ENCODE peak calls at places on chromosomes 2 and 18, in six cellular contexts. C, V, O, R, Q and H are unnamed samples.

GRCh38 chr2:197372582-197372981 is 62.0 kb upstream of the ANKRD44 start:
- DNase-seq in C (no peak), V (no peak), O (no peak), R (peak), Q (no peak), H (peak)

GRCh38 chr2:104853401-104853925 is 452 bp upstream of the POU3F3 start:
- DNase-seq in C (no peak), V (no peak), O (no peak), R (peak), Q (no peak), H (no peak)

GRCh38 chr2:112957511-112957910 is 20.3 kb upstream of the IL36G start:
- DNase-seq in C (no peak), V (no peak), O (peak), R (no peak), Q (no peak), H (no peak)

GRCh38 chr18:6961331-6961730 is 156.3 kb downstream of the LAMA1 start:
- DNase-seq in C (no peak), V (no peak), O (no peak), R (no peak), Q (no peak), H (no peak)

GRCh38 chr2:9263388-9263787 is 56.8 kb downstream of the ASAP2 start:
- DNase-seq in C (peak), V (no peak), O (no peak), R (no peak), Q (no peak), H (peak)

GRCh38 chr18:51137051-51137729 is 60.3 kb downstream of the MEX3C start:
- DNase-seq in C (no peak), V (no peak), O (no peak), R (no peak), Q (no peak), H (no peak)

GRCh38 chr2:221555511-221555845 is 16.6 kb downstream of the EPHA4 start:
- DNase-seq in C (no peak), V (no peak), O (no peak), R (no peak), Q (no peak), H (no peak)

GRCh38 chr18:76529433-76529811 is 34.4 kb upstream of the ZNF516 start:
- DNase-seq in C (no peak), V (no peak), O (no peak), R (no peak), Q (no peak), H (no peak)

GRCh38 chr2:149058936-149059335 is 20.4 kb downstream of the LYPD6B start:
- DNase-seq in C (no peak), V (no peak), O (no peak), R (no peak), Q (no peak), H (no peak)

GRCh38 chr2:96514521-96514920 is 9.4 kb upstream of the NEURL3 start:
- DNase-seq in C (no peak), V (no peak), O (no peak), R (no peak), Q (no peak), H (no peak)

GRCh38 chr18:39389800-39390379 is 1824.3 kb upstream of the CELF4 start:
- DNase-seq in C (no peak), V (no peak), O (no peak), R (no peak), Q (peak), H (no peak)